ENCODE peak calls at places on chromosomes 1 and 21, in eight cellular contexts. A is epithelial cell of esophagus, H is lung microvascular endothelial cell, U is ELF-1, D is HFFc6, Y is PC-3, K is NCI-H460, I is adipocyte. P is an unnamed sample.

GRCh38 chr1:13576926-13577325 is 6.7 kb upstream of the PDPN start:
- DNase-seq in A (no peak), H (no peak), U (no peak), D (no peak), Y (no peak), K (no peak), I (no peak), P (no peak)

GRCh38 chr1:17605582-17606344 is 66.3 kb downstream of the ARHGEF10L start:
- DNase-seq in A (no peak), H (no peak), U (no peak), D (no peak), Y (no peak), K (no peak), I (no peak), P (no peak)

GRCh38 chr1:77562596-77563154 is 119.8 kb downstream of the ZZZ3 start:
- DNase-seq in A (peak; percentile 48), H (no peak), U (no peak), D (no peak), Y (no peak), K (no peak), I (no peak), P (no peak)

GRCh38 chr1:98172022-98172421 is 251.2 kb upstream of the DPYD start:
- DNase-seq in A (no peak), H (no peak), U (no peak), D (no peak), Y (no peak), K (no peak), I (no peak), P (no peak)

GRCh38 chr1:37752213-37752582 is 12.7 kb downstream of the EPHA10 start:
- DNase-seq in A (no peak), H (no peak), U (no peak), D (no peak), Y (no peak), K (no peak), I (no peak), P (no peak)

GRCh38 chr1:91900538-91900937 is 14.6 kb upstream of the TGFBR3 start:
- DNase-seq in A (peak; percentile 86), H (peak; percentile 48), U (no peak), D (peak; percentile 83), Y (peak; percentile 89), K (peak; percentile 36), I (peak; percentile 94), P (peak; percentile 30)

GRCh38 chr1:15296602-15297321 is 49.7 kb downstream of the FHAD1 start:
- DNase-seq in A (no peak), H (no peak), U (no peak), D (no peak), Y (peak; percentile 26), K (no peak), I (no peak), P (no peak)

GRCh38 chr21:21057349-21058062 is 59.3 kb downstream of the NCAM2 start:
- DNase-seq in A (no peak), H (no peak), U (no peak), D (no peak), Y (no peak), K (no peak), I (no peak), P (no peak)

GRCh38 chr1:172287207-172287606 is 133.3 kb upstream of the C1orf105 start:
- DNase-seq in A (peak; percentile 71), H (peak; percentile 49), U (no peak), D (peak; percentile 62), Y (peak; percentile 38), K (peak; percentile 18), I (peak; percentile 83), P (peak; percentile 10)

GRCh38 chr1:185317886-185318310 is 855 bp upstream of the IVNS1ABP start:
- DNase-seq in A (peak; percentile 86), H (peak; percentile 32), U (no peak), D (peak; percentile 5), Y (no peak), K (peak; percentile 13), I (peak; percentile 35), P (peak; percentile 30)

GRCh38 chr1:198326915-198327314 is 170.1 kb downstream of the NEK7 start:
- DNase-seq in A (no peak), H (no peak), U (no peak), D (no peak), Y (no peak), K (no peak), I (no peak), P (no peak)

GRCh38 chr1:86154581-86155060 is 2.0 kb downstream of the COL24A1 start:
- DNase-seq in A (peak; percentile 54), H (no peak), U (peak; percentile 62), D (peak; percentile 80), Y (no peak), K (no peak), I (peak; percentile 83), P (no peak)

GRCh38 chr21:41601573-41602371 is 93.8 kb upstream of the TMPRSS2 start:
- DNase-seq in A (peak; percentile 20), H (no peak), U (no peak), D (peak; percentile 16), Y (peak; percentile 42), K (no peak), I (peak; percentile 73), P (no peak)

GRCh38 chr1:174791863-174792262 is 207.9 kb upstream of the CACYBP start:
- DNase-seq in A (no peak), H (no peak), U (no peak), D (no peak), Y (no peak), K (no peak), I (no peak), P (no peak)

GRCh38 chr1:208500379-208500778 is 256.2 kb upstream of the PLXNA2 start:
- DNase-seq in A (no peak), H (no peak), U (no peak), D (no peak), Y (no peak), K (no peak), I (no peak), P (no peak)

GRCh38 chr1:116329524-116330341 is 43.3 kb upstream of the ATP1A1 start:
- DNase-seq in A (no peak), H (no peak), U (no peak), D (no peak), Y (peak; percentile 53), K (no peak), I (peak; percentile 28), P (no peak)

GRCh38 chr21:31946236-31946635 is 73.4 kb downstream of the HUNK start:
- DNase-seq in A (no peak), H (no peak), U (no peak), D (no peak), Y (no peak), K (no peak), I (no peak), P (no peak)

GRCh38 chr1:75129660-75130311 is 4.4 kb upstream of the LHX8 start:
- DNase-seq in A (no peak), H (no peak), U (peak; percentile 13), D (no peak), Y (no peak), K (no peak), I (no peak), P (no peak)

GRCh38 chr21:14956826-14957225 is 108.0 kb downstream of the NRIP1 start:
- DNase-seq in A (peak; percentile 49), H (no peak), U (no peak), D (peak; percentile 67), Y (peak; percentile 87), K (no peak), I (peak; percentile 55), P (no peak)

GRCh38 chr1:232754930-232755329 is 50.3 kb upstream of the MAP10 start:
- DNase-seq in A (no peak), H (no peak), U (no peak), D (no peak), Y (no peak), K (no peak), I (no peak), P (no peak)

GRCh38 chr1:190168116-190168515 is 309.5 kb downstream of the BRINP3 start:
- DNase-seq in A (peak; percentile 84), H (no peak), U (no peak), D (no peak), Y (peak; percentile 99), K (no peak), I (peak; percentile 33), P (no peak)

GRCh38 chr21:44874497-44875331 is 1.2 kb upstream of the PTTG1IP start:
- DNase-seq in A (peak; percentile 21), H (peak; percentile 57), U (peak; percentile 80), D (no peak), Y (peak; percentile 56), K (no peak), I (no peak), P (peak; percentile 51)

GRCh38 chr1:9084883-9085282 is 15.4 kb upstream of the SLC2A5 start:
- DNase-seq in A (peak; percentile 27), H (no peak), U (no peak), D (no peak), Y (peak; percentile 18), K (no peak), I (no peak), P (no peak)

GRCh38 chr1:234975122-234975940 is 153.3 kb downstream of the TOMM20 start:
- DNase-seq in A (peak; percentile 66), H (peak; percentile 76), U (peak; percentile 74), D (peak; percentile 99), Y (peak; percentile 97), K (peak; percentile 68), I (peak; percentile 70), P (peak; percentile 74)

GRCh38 chr1:191993549-191993948 is 164.7 kb upstream of the RGS18 start:
- DNase-seq in A (peak; percentile 54), H (peak; percentile 64), U (no peak), D (peak; percentile 33), Y (peak; percentile 36), K (peak; percentile 29), I (peak; percentile 55), P (no peak)

GRCh38 chr1:84598846-84599741 is 24.9 kb upstream of the CTBS start:
- DNase-seq in A (peak; percentile 77), H (peak; percentile 29), U (no peak), D (peak; percentile 85), Y (peak; percentile 92), K (no peak), I (peak; percentile 78), P (peak; percentile 81)